ENCODE peak calls at places on chromosome 10, in six cellular contexts. K is endodermal cell; N is stimulated activated CD8-positive, alpha-beta memory T cell treated with anti-CD3 and anti-CD28 coated beads, Interleukin-7, amount 100 ng/mL, for 24 hours; M is spleen; Q is SK-N-SH; Z is AG09319. U is an unnamed sample.

GRCh38 chr10:6120691-6121090 is 31.9 kb downstream of the RBM17 start:
- DNase-seq in K (no peak), N (no peak), M (no peak), Q (no peak), Z (no peak), U (no peak)

GRCh38 chr10:25023278-25023677 is 6.9 kb downstream of the THNSL1 start:
- DNase-seq in K (no peak), N (no peak), M (no peak), Q (no peak), Z (no peak), U (no peak)

GRCh38 chr10:116968331-116968730 is 36.7 kb downstream of the SHTN1 start:
- DNase-seq in K (no peak), N (no peak), M (no peak), Q (no peak), Z (no peak), U (no peak)

GRCh38 chr10:88755753-88756152 is 4.1 kb upstream of the LIPN start:
- DNase-seq in K (no peak), N (no peak), M (no peak), Q (no peak), Z (no peak), U (no peak)

GRCh38 chr10:95208702-95209391 is 14.8 kb downstream of the ACSM6 start:
- DNase-seq in K (peak; percentile 60), N (no peak), M (no peak), Q (peak; percentile 37), Z (no peak), U (no peak)

GRCh38 chr10:86065711-86066251 is 300.8 kb downstream of the GRID1 start:
- DNase-seq in K (no peak), N (no peak), M (peak; percentile 47), Q (no peak), Z (no peak), U (no peak)

GRCh38 chr10:12594448-12594944 is 245.1 kb downstream of the CAMK1D start:
- DNase-seq in K (no peak), N (no peak), M (no peak), Q (no peak), Z (no peak), U (no peak)

GRCh38 chr10:113663142-113663541 is 699 bp downstream of the NRAP start:
- DNase-seq in K (no peak), N (no peak), M (no peak), Q (no peak), Z (no peak), U (no peak)

GRCh38 chr10:35910234-35910633 is 268.1 kb upstream of the FZD8 start:
- DNase-seq in K (no peak), N (no peak), M (no peak), Q (no peak), Z (peak; percentile 42), U (no peak)

GRCh38 chr10:76082232-76082631 is 650.8 kb downstream of the LRMDA start:
- DNase-seq in K (no peak), N (no peak), M (no peak), Q (no peak), Z (no peak), U (no peak)

GRCh38 chr10:102775973-102776669 is 32.4 kb downstream of the WBP1L start:
- DNase-seq in K (peak; percentile 69), N (no peak), M (no peak), Q (peak; percentile 66), Z (no peak), U (no peak)